ENCODE peak calls at places on chromosomes 13 and 19, in six cellular contexts. C is tibial nerve; G is breast epithelium; B is mammary epithelial cell; P is CD8-positive, alpha-beta memory T cell; O is H9. K is an unnamed sample. For H3K27me3 and H3K4me1, the result is how much of the 10 kb centered on the place peaks cover.

GRCh38 chr13:50936681-50937080 is 27.1 kb downstream of the RNASEH2B start:
- DNase-seq in O (no peak), G (no peak), B (no peak), P (no peak), C (no peak), K (no peak)

GRCh38 chr19:288911-289310 is 2.3 kb downstream of the PLPP2 start:
- DNase-seq in G (no peak), B (no peak), O (no peak), C (no peak), P (no peak), K (peak)

GRCh38 chr13:46655727-46656180 is 102.8 kb downstream of the LRCH1 start:
- DNase-seq in O (no peak), G (no peak), B (peak), P (no peak), C (no peak), K (no peak)

GRCh38 chr13:40345654-40346372 is 320.6 kb downstream of the FOXO1 start:
- DNase-seq in G (no peak), P (no peak), O (peak), B (no peak), C (no peak), K (no peak)

GRCh38 chr13:102897371-102898138 is 51.7 kb downstream of the ERCC5 start:
- DNase-seq in O (no peak), P (no peak), B (no peak), C (no peak), G (no peak), K (no peak)

GRCh38 chr19:49408816-49409440 is 14.3 kb downstream of the PTH2 start:
- DNase-seq in O (no peak), P (no peak), G (no peak), B (no peak), C (no peak), K (no peak)

GRCh38 chr19:46919324-46919723 is 58.5 kb downstream of the ARHGAP35 start:
- DNase-seq in O (no peak), B (peak), C (no peak), P (no peak), G (no peak), K (no peak)

GRCh38 chr13:32315255-32316029 is at the start of the genes BRCA2 and ZAR1L:
- DNase-seq in P (peak), G (peak), B (peak), C (peak), O (peak), K (peak)

GRCh38 chr13:50531917-50532899 is 311.3 kb downstream of the DLEU7 start:
- DNase-seq in B (no peak), P (no peak), O (no peak), C (no peak), G (no peak), K (no peak)

GRCh38 chr19:13024126-13024957 is 29.1 kb downstream of the NFIX start:
- DNase-seq in C (no peak), P (no peak), G (no peak), B (peak), O (no peak), K (no peak)

GRCh38 chr13:26727633-26728032 is 33.0 kb downstream of the GPR12 start:
- DNase-seq in B (peak), O (no peak), G (no peak), P (no peak), C (no peak), K (no peak)

GRCh38 chr19:1510807-1511206 is 2.0 kb downstream of the ADAMTSL5 start:
- DNase-seq in O (no peak), P (no peak), G (no peak), C (no peak), B (no peak), K (no peak)

GRCh38 chr19:1508507-1508856 is 4.3 kb downstream of the ADAMTSL5 start:
- DNase-seq in P (no peak), B (no peak), C (no peak), O (no peak), G (no peak), K (no peak)

GRCh38 chr19:1510442-1510806 is 2.4 kb downstream of the ADAMTSL5 start:
- DNase-seq in B (no peak), C (no peak), G (no peak), P (no peak), O (no peak), K (no peak)

GRCh38 chr19:1511318-1511988 is 1.4 kb downstream of the ADAMTSL5 start:
- DNase-seq in P (no peak), O (no peak), G (no peak), B (no peak), C (no peak), K (no peak)

GRCh38 chr19:1509589-1510441 is 3.0 kb downstream of the ADAMTSL5 start:
- DNase-seq in B (no peak), C (no peak), G (no peak), P (no peak), O (no peak), K (no peak)
- H3K27me3 ChIP-seq in B (under half), C (under half), G (under half), P (under half), O (under half), K (under half)

GRCh38 chr19:2278504-2279158 is 3.3 kb downstream of the PEAK3 start:
- DNase-seq in P (no peak), B (no peak), G (no peak), C (no peak), O (no peak), K (no peak)

GRCh38 chr19:2280633-2281264 is 1.2 kb downstream of the PEAK3 start:
- DNase-seq in O (no peak), B (no peak), C (no peak), P (no peak), G (no peak), K (no peak)

GRCh38 chr19:2282862-2283237 is 875 bp upstream of the PEAK3 start:
- DNase-seq in O (no peak), P (no peak), C (no peak), G (no peak), B (no peak), K (no peak)

GRCh38 chr19:2283835-2284507 is 2.0 kb upstream of the PEAK3 start:
- DNase-seq in B (no peak), C (no peak), G (no peak), O (no peak), P (no peak), K (no peak)

GRCh38 chr19:2282062-2282861 is at the start of gene PEAK3:
- DNase-seq in B (no peak), P (no peak), O (peak), G (no peak), C (peak), K (peak)
- H3K4me1 ChIP-seq in B (under half), P (under half), O (under half), G (under half), C (under half), K (under half)

GRCh38 chr13:31049833-31050232 is 111.9 kb downstream of the HSPH1 start:
- DNase-seq in P (no peak), G (no peak), C (no peak), O (no peak), B (no peak), K (no peak)
- H3K27me3 ChIP-seq in P (under half), G (under half), C (under half), O (under half), B (under half), K (under half)

GRCh38 chr13:113842336-113843062 is 21.4 kb downstream of the GAS6 start:
- DNase-seq in G (no peak), O (no peak), B (no peak), P (no peak), C (no peak), K (peak)

GRCh38 chr13:113845055-113845454 is 18.8 kb downstream of the GAS6 start:
- DNase-seq in P (no peak), B (no peak), C (no peak), O (no peak), G (peak), K (peak)

GRCh38 chr13:113841355-113841653 is 22.6 kb downstream of the GAS6 start:
- DNase-seq in O (no peak), B (no peak), C (no peak), G (no peak), P (no peak), K (no peak)

GRCh38 chr13:113843864-113844556 is 19.9 kb downstream of the GAS6 start:
- DNase-seq in C (no peak), P (no peak), G (peak), O (no peak), B (no peak), K (peak)

DNA sequence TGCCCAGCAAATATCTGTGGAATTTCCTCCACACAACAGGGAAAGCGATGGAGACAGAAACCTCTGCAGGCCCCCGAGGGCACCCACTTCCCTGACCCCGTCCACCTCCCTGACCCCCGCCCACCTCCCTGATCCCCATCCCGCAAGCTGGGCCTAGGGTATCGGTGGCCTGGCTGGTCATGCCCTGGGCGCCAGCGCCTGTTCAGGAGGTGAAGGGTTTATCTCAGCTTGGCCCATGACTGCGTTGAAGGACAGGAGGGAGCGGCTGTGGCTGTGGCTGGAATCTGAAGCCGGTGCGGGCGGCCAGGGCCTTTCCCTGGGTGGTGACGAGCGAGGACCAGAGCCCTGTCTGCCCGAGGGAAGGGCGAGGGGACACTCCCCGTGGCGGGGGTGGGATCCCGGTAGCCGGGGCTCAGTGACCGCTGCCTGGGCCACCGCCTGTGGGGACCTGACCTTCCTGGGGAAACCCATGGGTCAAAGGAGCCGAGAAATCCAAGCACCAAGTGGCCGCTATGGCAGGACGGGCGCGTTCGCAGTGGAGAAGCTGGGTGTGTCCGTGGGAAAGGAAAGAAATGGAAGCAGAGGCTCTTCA is 20.7 kb downstream of the GAS6 start:
- DNase-seq in P (no peak), B (no peak), G (no peak), O (no peak), C (no peak), K (peak)
- H3K4me1 ChIP-seq in P (half or more), B (under half), G (under half), O (under half), C (under half), K (under half)

DNA sequence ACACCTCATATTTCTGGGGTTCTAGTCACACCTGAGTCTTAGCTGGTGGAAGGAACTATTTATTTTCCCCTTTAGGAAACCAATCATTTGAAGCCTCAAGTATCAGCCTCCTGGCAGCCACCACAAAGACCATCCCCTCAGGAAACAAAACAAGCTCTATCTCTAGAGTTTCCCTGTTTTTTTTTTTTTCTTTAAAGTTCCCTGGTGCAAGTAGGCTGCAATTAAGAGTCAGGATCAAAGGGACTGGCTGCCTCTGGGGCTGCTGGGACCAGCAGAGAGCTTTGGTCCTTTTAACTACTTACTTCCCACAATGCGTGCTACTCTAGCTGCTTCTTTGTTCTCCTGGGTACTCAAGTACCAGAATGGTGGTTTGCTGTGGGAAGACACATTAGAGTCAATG is 11.4 kb downstream of the MBNL2 start:
- DNase-seq in O (no peak), B (no peak), G (no peak), P (no peak), C (no peak), K (no peak)
- H3K27me3 ChIP-seq in O (under half), B (under half), G (under half), P (under half), C (under half), K (under half)

GRCh38 chr19:5953680-5954213 is 24.2 kb downstream of the RANBP3 start:
- DNase-seq in G (no peak), P (no peak), B (peak), O (no peak), C (no peak), K (no peak)
- H3K4me1 ChIP-seq in G (under half), P (half or more), B (under half), O (under half), C (half or more), K (under half)